ENCODE peak calls at places on chromosomes 4 and X, in four cellular contexts. U, V, P and H are unnamed samples.

GRCh38 chrX:96763608-96764007 is 79.0 kb downstream of the DIAPH2 start:
- DNase-seq in V (no peak), U (no peak), P (no peak), H (no peak)

GRCh38 chr4:94334962-94335361 is 7.7 kb downstream of the HPGDS start:
- DNase-seq in U (no peak), V (no peak), P (peak; percentile 17), H (no peak)

GRCh38 chrX:154043003-154043402 is 23.3 kb upstream of the IRAK1 start:
- DNase-seq in P (no peak), U (no peak), V (no peak), H (no peak)

GRCh38 chr4:577499-578450 is 1.7 kb upstream of the TMEM271 start:
- DNase-seq in U (no peak), P (peak; percentile 87), V (no peak), H (no peak)

GRCh38 chr4:59612235-59612634 is 1587.9 kb upstream of the ADGRL3 start:
- DNase-seq in U (no peak), P (no peak), V (no peak), H (no peak)

GRCh38 chr4:42234817-42235216 is 82.4 kb upstream of the BEND4 start:
- DNase-seq in U (no peak), V (no peak), P (no peak), H (no peak)

GRCh38 chr4:37737456-37737855 is 51.3 kb upstream of the RELL1 start:
- DNase-seq in U (no peak), V (no peak), P (no peak), H (no peak)

GRCh38 chrX:77427586-77427985 is 19.6 kb upstream of the FGF16 start:
- DNase-seq in U (no peak), V (no peak), P (no peak), H (no peak)

GRCh38 chr4:183905593-183906485 is 732 bp downstream of the STOX2 start:
- DNase-seq in U (peak; percentile 6), V (peak; percentile 16), P (peak; percentile 93), H (no peak)

GRCh38 chr4:162707962-162708361 is 458.7 kb downstream of the NAF1 start:
- DNase-seq in U (no peak), P (no peak), V (no peak), H (no peak)

GRCh38 chr4:36394352-36394903 is 113.0 kb downstream of the DTHD1 start:
- DNase-seq in U (peak; percentile 73), V (no peak), P (no peak), H (peak; percentile 63)

GRCh38 chr4:121358473-121358872 is 22.3 kb downstream of the QRFPR start:
- DNase-seq in U (no peak), V (peak; percentile 10), P (no peak), H (no peak)

GRCh38 chr4:145694929-145695328 is 15.0 kb downstream of the C4orf51 start:
- DNase-seq in P (no peak), V (no peak), U (no peak), H (no peak)

GRCh38 chrX:109601458-109601857 is 23.5 kb downstream of the KCNE5 start:
- DNase-seq in V (no peak), U (no peak), P (no peak), H (no peak)

GRCh38 chrX:15465896-15466651 is 27.1 kb downstream of the PIR start:
- DNase-seq in V (no peak), U (no peak), P (peak; percentile 65), H (no peak)